ENCODE peak calls at places on chromosomes 4 and X, in six cellular contexts. Q, D, F, W, S and A are unnamed samples.

GRCh38 chr4:187380181-187380581 is 615.4 kb upstream of the ZFP42 start:
- DNase-seq in Q (peak), D (peak), F (no peak), W (no peak), S (peak), A (peak)

GRCh38 chr4:76694056-76694455 is 203.9 kb downstream of the SOWAHB start:
- DNase-seq in Q (no peak), D (no peak), F (no peak), W (no peak), S (no peak), A (no peak)

GRCh38 chr4:3879681-3880594 is 113.8 kb downstream of the ADRA2C start:
- DNase-seq in Q (no peak), D (no peak), F (no peak), W (no peak), S (no peak), A (peak)

GRCh38 chr4:181504846-181505374 is 738.3 kb upstream of the TENM3 start:
- DNase-seq in Q (no peak), D (no peak), F (no peak), W (no peak), S (no peak), A (no peak)

GRCh38 chrX:38124000-38124399 is 96.7 kb downstream of the SRPX start:
- DNase-seq in Q (no peak), D (no peak), F (no peak), W (no peak), S (no peak), A (no peak)

GRCh38 chr4:173834151-173834550 is 304.1 kb upstream of the HAND2 start:
- DNase-seq in Q (no peak), D (no peak), F (no peak), W (no peak), S (no peak), A (no peak)

GRCh38 chr4:36399762-36400353 is 118.4 kb downstream of the DTHD1 start:
- DNase-seq in Q (peak), D (peak), F (no peak), W (no peak), S (peak), A (peak)

GRCh38 chr4:37914539-37914938 is 23.7 kb downstream of the TBC1D1 start:
- DNase-seq in Q (no peak), D (peak), F (no peak), W (no peak), S (no peak), A (no peak)

GRCh38 chr4:94595880-94596483 is 144.2 kb downstream of the PDLIM5 start:
- DNase-seq in Q (peak), D (peak), F (no peak), W (no peak), S (peak), A (peak)

GRCh38 chr4:156634612-156635011 is 337.0 kb downstream of the PDGFC start:
- DNase-seq in Q (no peak), D (no peak), F (no peak), W (no peak), S (no peak), A (no peak)

DNA sequence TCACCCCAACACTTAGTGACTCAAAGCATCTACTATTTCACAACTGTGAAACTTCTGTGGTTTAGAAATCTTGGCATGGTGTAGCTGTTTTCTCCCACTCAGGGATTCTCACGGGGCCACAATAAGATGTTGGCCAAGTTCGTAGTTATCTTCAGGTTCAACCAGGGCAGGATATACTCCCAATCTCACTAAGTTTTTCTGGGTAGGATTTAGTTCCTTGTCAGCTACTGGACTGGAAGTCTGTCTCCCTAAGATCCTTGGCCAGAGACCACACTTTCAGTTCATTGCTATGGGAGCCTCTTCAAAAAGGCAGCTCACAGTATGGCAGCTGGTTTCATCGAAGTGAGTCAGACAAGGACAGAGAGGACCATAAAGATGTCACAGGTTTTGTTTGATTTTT is 111.7 kb upstream of the PDHA2 start:
- DNase-seq in Q (no peak), D (no peak), F (no peak), W (no peak), S (no peak), A (no peak)
- H3K4me3 ChIP-seq in Q (no peak), D (no peak), F (no peak), W (no peak), S (no peak), A (no peak)

GRCh38 chr4:47155907-47156306 is 124.5 kb downstream of the GABRB1 start:
- DNase-seq in Q (no peak), D (no peak), F (no peak), W (no peak), S (no peak), A (no peak)
- H3K4me3 ChIP-seq in Q (no peak), D (no peak), F (no peak), W (no peak), S (no peak), A (no peak)

DNA sequence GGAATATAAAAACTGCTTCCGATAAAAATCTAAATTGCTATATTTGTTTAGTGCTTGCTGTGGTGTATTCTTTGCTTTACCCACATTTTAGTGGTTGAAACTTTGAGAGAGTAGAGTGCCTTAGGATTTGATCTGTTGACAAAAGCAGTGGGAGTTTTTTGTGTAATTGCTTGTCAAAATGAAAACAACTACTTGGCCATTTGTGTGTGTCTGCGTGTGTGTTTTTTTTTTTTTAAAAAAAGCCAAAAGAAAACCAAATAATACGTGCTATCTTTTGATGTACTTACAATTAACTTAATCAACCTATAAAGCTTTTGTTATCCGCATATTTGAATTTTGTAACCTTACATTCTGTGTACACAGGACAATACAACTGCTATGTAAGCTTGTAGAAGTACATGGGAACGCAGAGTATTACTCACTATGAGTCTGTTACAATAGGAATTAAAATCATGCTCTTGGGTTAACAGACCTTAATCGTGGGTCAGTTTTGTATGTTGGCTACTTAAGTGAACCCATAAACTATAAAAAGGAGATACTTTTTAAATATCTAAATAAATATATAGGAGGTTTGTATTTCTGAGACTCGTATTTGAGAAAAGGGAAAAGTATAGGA is 353.5 kb downstream of the ARHGAP24 start:
- DNase-seq in Q (no peak), D (no peak), F (no peak), W (no peak), S (no peak), A (no peak)
- H3K4me3 ChIP-seq in Q (no peak), D (no peak), F (no peak), W (peak), S (no peak), A (peak)

GRCh38 chr4:123505077-123505456 is 108.5 kb downstream of the SPRY1 start:
- DNase-seq in Q (peak), D (peak), F (no peak), W (no peak), S (no peak), A (peak)
- H3K4me3 ChIP-seq in Q (peak), D (peak), F (peak), W (peak), S (no peak), A (peak)

GRCh38 chr4:213971-214370 is 89.7 kb downstream of the ZNF718 start:
- DNase-seq in Q (no peak), D (no peak), F (no peak), W (no peak), S (no peak), A (no peak)

GRCh38 chr4:211033-211511 is 86.8 kb downstream of the ZNF718 start:
- DNase-seq in Q (no peak), D (no peak), F (no peak), W (no peak), S (no peak), A (no peak)

GRCh38 chr4:217891-218290 is 87.4 kb downstream of the ZNF732 start:
- DNase-seq in Q (no peak), D (no peak), F (no peak), W (no peak), S (no peak), A (no peak)

DNA sequence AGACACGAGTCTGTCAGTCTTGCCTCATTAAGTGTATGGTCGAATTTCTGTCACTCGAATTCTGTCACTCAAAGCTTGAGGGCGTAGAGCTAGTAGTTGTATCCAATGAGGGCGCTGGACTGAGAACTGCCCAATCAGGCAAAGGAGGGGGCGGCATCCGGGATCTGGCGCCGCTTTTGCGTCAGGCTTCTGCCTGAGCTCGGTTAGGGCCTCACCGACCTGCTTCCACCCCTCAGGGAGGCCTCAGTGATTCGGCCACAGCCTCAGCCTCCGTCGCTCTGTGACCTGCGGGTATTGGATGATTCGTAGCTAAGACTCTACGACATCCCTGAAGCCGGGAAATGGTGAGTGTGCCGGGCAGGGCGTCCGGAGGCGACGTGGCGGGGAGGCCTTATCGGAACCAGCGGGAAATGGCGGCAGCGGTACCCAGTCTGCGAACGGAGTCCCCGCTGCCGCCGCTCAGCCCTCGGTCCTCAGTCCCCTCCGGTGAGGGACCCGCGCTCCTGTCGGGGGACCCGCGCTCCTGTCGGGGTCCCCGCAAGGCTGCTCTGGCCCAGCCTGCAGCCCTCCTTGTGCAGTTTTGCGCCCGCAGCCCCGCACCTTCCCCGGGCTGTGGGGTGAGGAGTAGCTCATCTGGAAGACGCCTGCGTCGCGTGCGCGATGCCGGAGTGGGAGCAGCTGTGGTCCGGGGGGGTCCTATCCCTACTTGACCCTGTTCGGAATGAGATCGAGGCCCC is 88.3 kb downstream of the ZNF718 start:
- DNase-seq in Q (peak), D (no peak), F (peak), W (peak), S (no peak), A (no peak)
- H3K4me3 ChIP-seq in Q (no peak), D (no peak), F (peak), W (peak), S (no peak), A (no peak)

DNA sequence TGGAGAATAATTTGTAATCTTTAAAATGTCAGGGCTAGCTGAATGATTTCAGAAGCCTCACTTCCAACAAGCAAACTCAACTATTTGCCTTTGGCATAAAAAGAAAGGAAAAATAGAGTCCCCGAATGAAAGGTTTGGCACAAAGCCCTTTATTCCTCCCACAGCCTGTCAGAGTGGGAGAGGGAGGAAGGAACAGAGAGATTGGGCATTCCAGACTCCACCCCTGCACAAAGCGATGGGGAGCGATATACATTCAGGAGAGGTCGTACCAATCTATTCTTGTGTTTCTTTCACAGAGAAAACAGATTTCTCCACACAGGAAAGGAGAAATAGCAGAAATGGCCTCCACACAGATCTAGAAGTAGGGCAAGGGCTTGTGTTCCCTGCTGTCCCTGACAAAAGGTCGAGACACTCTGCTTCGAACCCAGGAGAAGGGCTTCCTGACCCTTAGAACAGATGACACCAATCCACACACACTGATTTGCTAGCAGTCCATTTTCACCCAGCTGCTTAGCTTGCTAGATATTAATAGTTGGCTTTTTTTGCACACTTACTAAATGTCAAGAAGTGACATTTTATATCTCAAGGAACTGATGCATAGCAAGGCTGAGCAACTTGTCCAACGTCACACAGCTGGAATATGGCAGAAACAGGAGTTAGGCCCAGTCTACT is 197.4 kb downstream of the MAML3 start:
- DNase-seq in Q (peak), D (no peak), F (no peak), W (no peak), S (no peak), A (no peak)
- H3K4me3 ChIP-seq in Q (no peak), D (no peak), F (no peak), W (peak), S (no peak), A (no peak)

DNA sequence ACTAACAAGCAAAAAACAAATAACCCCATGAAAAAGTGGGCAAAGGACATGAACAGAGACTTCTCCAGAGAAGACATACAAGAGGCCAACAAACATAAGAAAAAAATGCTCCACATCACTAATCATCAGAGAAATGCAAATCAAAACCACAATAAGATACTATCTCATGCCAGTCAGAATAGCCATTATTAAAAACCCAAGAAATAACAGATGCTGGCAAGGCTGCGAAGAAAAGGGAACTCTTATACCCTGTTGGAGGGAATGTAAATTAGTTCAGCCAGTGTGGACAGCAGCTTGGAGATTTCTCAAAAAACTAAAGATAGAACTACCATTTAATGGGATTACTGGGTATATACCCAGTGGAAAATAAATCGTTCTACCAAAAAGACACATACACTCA is 79.6 kb downstream of the MAPK10 start:
- DNase-seq in Q (no peak), D (no peak), F (no peak), W (no peak), S (no peak), A (no peak)
- H3K4me3 ChIP-seq in Q (peak), D (no peak), F (no peak), W (no peak), S (no peak), A (no peak)